ENCODE peak calls at places on chromosomes 2 and 18, in nine cellular contexts. B, O, R, U, E, Y, V, K and S are unnamed samples.

GRCh38 chr2:159128191-159128590 is 158.3 kb downstream of the WDSUB1 start:
- DNase-seq in U (no peak), B (no peak), R (no peak), O (no peak), V (no peak), E (no peak), Y (no peak), K (no peak), S (no peak)

GRCh38 chr2:43030551-43031025 is 195.8 kb downstream of the ZFP36L2 start:
- DNase-seq in Y (no peak), V (peak; percentile 21), K (no peak), R (no peak), E (no peak), O (no peak), U (no peak), B (no peak), S (no peak)

GRCh38 chr2:70161069-70161534 is 29.7 kb downstream of the C2orf42 start:
- DNase-seq in Y (no peak), K (no peak), O (no peak), U (no peak), B (no peak), E (no peak), V (no peak), R (no peak), S (no peak)

GRCh38 chr2:98087447-98088065 is 589 bp downstream of the VWA3B start:
- DNase-seq in B (no peak), V (no peak), E (no peak), R (no peak), U (no peak), K (no peak), Y (no peak), O (no peak), S (no peak)

GRCh38 chr2:238596571-238597551 is 170.1 kb downstream of the ASB1 start:
- DNase-seq in R (peak; percentile 94), V (peak; percentile 46), Y (peak; percentile 60), K (no peak), O (no peak), U (no peak), E (no peak), B (no peak), S (no peak)

GRCh38 chr2:133667085-133667484 is 98.8 kb upstream of the NCKAP5 start:
- DNase-seq in R (peak; percentile 78), K (no peak), E (no peak), O (no peak), B (no peak), V (no peak), Y (no peak), U (no peak), S (no peak)

GRCh38 chr2:46985512-46985911 is 69.9 kb upstream of the MCFD2 start:
- DNase-seq in V (no peak), E (no peak), Y (no peak), R (no peak), K (no peak), B (no peak), O (no peak), U (no peak), S (no peak)

GRCh38 chr2:125588780-125589179 is 1067.2 kb upstream of the GYPC start:
- DNase-seq in O (no peak), V (no peak), E (no peak), U (no peak), K (no peak), B (no peak), Y (no peak), R (no peak), S (no peak)

GRCh38 chr2:218883491-218884490 is 3.1 kb downstream of the WNT10A start:
- DNase-seq in R (no peak), E (peak; percentile 54), O (peak; percentile 44), Y (no peak), K (no peak), B (no peak), V (no peak), U (no peak), S (no peak)

GRCh38 chr2:190980630-190981214 is 33.2 kb downstream of the STAT1 start:
- DNase-seq in Y (no peak), B (no peak), V (no peak), U (no peak), O (no peak), E (no peak), K (no peak), R (no peak), S (no peak)

GRCh38 chr2:45943231-45944044 is 292.0 kb downstream of the PRKCE start:
- DNase-seq in E (no peak), V (no peak), O (no peak), K (no peak), U (no peak), Y (no peak), B (no peak), R (no peak), S (no peak)

GRCh38 chr2:128346811-128347558 is 28.3 kb upstream of the HS6ST1 start:
- DNase-seq in O (no peak), Y (no peak), V (no peak), K (no peak), U (no peak), R (no peak), B (no peak), E (no peak), S (no peak)

GRCh38 chr18:62069556-62069955 is 117.3 kb downstream of the PIGN start:
- DNase-seq in B (no peak), R (no peak), K (no peak), O (no peak), Y (no peak), E (no peak), U (no peak), V (no peak), S (no peak)

GRCh38 chr2:120261387-120262006 is 8.8 kb downstream of the RALB start:
- DNase-seq in K (peak; percentile 83), R (no peak), B (peak; percentile 24), U (no peak), E (no peak), O (no peak), V (no peak), Y (no peak), S (no peak)

GRCh38 chr2:139529045-139529444 is 748.9 kb upstream of the NXPH2 start:
- DNase-seq in B (no peak), K (no peak), E (no peak), V (no peak), U (no peak), Y (no peak), R (no peak), O (no peak), S (no peak)

GRCh38 chr2:219099319-219099718 is 38.6 kb upstream of the IHH start:
- DNase-seq in O (no peak), E (no peak), K (no peak), V (no peak), Y (no peak), R (peak; percentile 72), U (no peak), B (no peak), S (no peak)

GRCh38 chr18:11175266-11175947 is 26.0 kb upstream of the PIEZO2 start:
- DNase-seq in B (no peak), V (no peak), Y (no peak), U (no peak), K (no peak), O (no peak), E (no peak), R (peak; percentile 40), S (no peak)